ENCODE peak calls at places on chromosomes 16 and 17, in ten cellular contexts. T is right lobe of liver, X is PC-3, J is breast epithelium, L is dorsolateral prefrontal cortex, N is Panc1, C is stomach, K is GM13976, A is endothelial cell, O is BE2C. Q is an unnamed sample.
A peak's percentile ranks its signal among the peaks of the same experiment; 100 is the strongest.

GRCh38 chr17:45677770-45678169 is 106.3 kb upstream of the CRHR1 start:
- DNase-seq in O (no peak), J (no peak), X (peak; percentile 48), C (no peak), T (no peak), L (peak; percentile 21), N (no peak), A (no peak), K (no peak), Q (no peak)

GRCh38 chr17:82241183-82241925 is 12.5 kb downstream of the SLC16A3 start:
- DNase-seq in O (peak; percentile 54), N (no peak), C (peak; percentile 69), T (peak; percentile 90), L (peak; percentile 69), A (no peak), X (peak; percentile 74), J (peak; percentile 61), K (no peak), Q (peak; percentile 74)

GRCh38 chr17:17073627-17074521 is 31.6 kb downstream of the MPRIP start:
- DNase-seq in N (no peak), X (no peak), A (no peak), C (no peak), T (peak; percentile 39), O (no peak), L (no peak), K (no peak), J (no peak), Q (no peak)

GRCh38 chr17:7466644-7467341 is 12.6 kb downstream of the ZBTB4 start:
- DNase-seq in J (no peak), C (peak; percentile 60), A (no peak), O (no peak), X (peak; percentile 16), N (no peak), L (peak; percentile 34), T (peak; percentile 78), K (no peak), Q (no peak)

GRCh38 chr16:65698943-65699342 is 577.1 kb upstream of the CDH11 start:
- DNase-seq in X (no peak), K (no peak), J (no peak), T (no peak), A (no peak), C (no peak), L (no peak), O (no peak), N (no peak), Q (no peak)

GRCh38 chr16:67528222-67528869 is at the start of gene RIPOR1:
- DNase-seq in O (peak; percentile 70), K (peak; percentile 86), N (no peak), T (peak; percentile 83), X (peak; percentile 28), A (no peak), J (no peak), C (peak; percentile 65), L (peak; percentile 58), Q (no peak)

GRCh38 chr17:8918811-8919210 is 46.7 kb downstream of the PIK3R5 start:
- DNase-seq in X (peak; percentile 11), O (no peak), A (no peak), T (no peak), L (no peak), K (no peak), J (no peak), C (no peak), N (no peak), Q (no peak)

GRCh38 chr17:78324391-78325075 is 35.3 kb downstream of the SOCS3 start:
- DNase-seq in A (peak; percentile 80), O (no peak), T (no peak), C (no peak), L (peak; percentile 44), N (no peak), X (no peak), K (no peak), J (peak; percentile 47), Q (no peak)

GRCh38 chr17:63106050-63106449 is 140.0 kb downstream of the TANC2 start:
- DNase-seq in K (no peak), A (no peak), O (no peak), T (no peak), L (no peak), J (no peak), N (no peak), C (no peak), X (no peak), Q (no peak)

GRCh38 chr16:69838417-69838990 is 76.4 kb downstream of the WWP2 start:
- DNase-seq in K (no peak), T (no peak), L (no peak), A (no peak), N (no peak), X (no peak), O (no peak), J (no peak), C (no peak), Q (no peak)

GRCh38 chr17:78717431-78717980 is 64.6 kb downstream of the CYTH1 start:
- DNase-seq in L (peak; percentile 73), C (no peak), X (peak; percentile 47), O (peak; percentile 42), A (no peak), T (peak; percentile 70), J (no peak), K (peak; percentile 18), N (no peak), Q (no peak)

GRCh38 chr17:37708616-37709212 is 36.1 kb downstream of the HNF1B start:
- DNase-seq in J (no peak), T (peak; percentile 86), K (no peak), N (no peak), A (no peak), O (no peak), C (peak; percentile 74), X (no peak), L (no peak), Q (no peak)

GRCh38 chr17:37702605-37703004 is 42.3 kb downstream of the HNF1B start:
- DNase-seq in K (no peak), T (no peak), X (peak; percentile 58), A (no peak), C (no peak), L (no peak), N (no peak), J (no peak), O (no peak), Q (peak; percentile 88)

GRCh38 chr17:37710344-37710886 is 34.4 kb downstream of the HNF1B start:
- DNase-seq in A (peak; percentile 77), N (no peak), J (no peak), K (no peak), C (peak; percentile 99), T (peak; percentile 63), X (peak; percentile 10), O (peak; percentile 53), L (no peak), Q (no peak)

GRCh38 chr17:37708008-37708615 is 36.7 kb downstream of the HNF1B start:
- DNase-seq in T (peak; percentile 82), N (no peak), K (no peak), X (no peak), A (no peak), O (no peak), C (peak; percentile 79), J (no peak), L (no peak), Q (no peak)

GRCh38 chr17:37706446-37706845 is 38.4 kb downstream of the HNF1B start:
- DNase-seq in K (no peak), C (no peak), L (no peak), A (no peak), N (no peak), O (no peak), J (no peak), T (no peak), X (no peak), Q (no peak)
- TF ChIP-seq CTCF in K (no peak), C (no peak), L (no peak), A (no peak), N (no peak), O (no peak), J (no peak), T (no peak), X (no peak), Q (no peak)

GRCh38 chr17:34308376-34308775 is 10.9 kb upstream of the CCL8 start:
- DNase-seq in L (no peak), K (no peak), T (no peak), C (no peak), O (no peak), A (no peak), X (no peak), J (no peak), N (no peak), Q (no peak)

GRCh38 chr17:34305061-34305460 is 14.2 kb upstream of the CCL8 start:
- DNase-seq in O (no peak), J (no peak), L (no peak), T (no peak), N (no peak), A (no peak), K (no peak), C (no peak), X (no peak), Q (no peak)

GRCh38 chr17:34305606-34306005 is 13.6 kb upstream of the CCL8 start:
- DNase-seq in C (no peak), K (no peak), T (no peak), X (no peak), J (no peak), L (no peak), A (no peak), N (no peak), O (no peak), Q (no peak)

GRCh38 chr17:34307110-34307509 is 12.1 kb upstream of the CCL8 start:
- DNase-seq in K (no peak), C (no peak), X (no peak), L (no peak), T (no peak), A (no peak), J (no peak), O (no peak), N (no peak), Q (no peak)

GRCh38 chr17:34306466-34306865 is 12.8 kb upstream of the CCL8 start:
- DNase-seq in X (peak; percentile 10), O (no peak), L (no peak), K (no peak), C (no peak), A (peak; percentile 8), T (no peak), J (no peak), N (no peak), Q (peak; percentile 29)
- TF ChIP-seq CTCF in X (no peak), O (peak; percentile 36), L (peak; percentile 66), K (no peak), C (no peak), A (no peak), T (peak; percentile 21), J (no peak), N (peak; percentile 35), Q (no peak)

DNA sequence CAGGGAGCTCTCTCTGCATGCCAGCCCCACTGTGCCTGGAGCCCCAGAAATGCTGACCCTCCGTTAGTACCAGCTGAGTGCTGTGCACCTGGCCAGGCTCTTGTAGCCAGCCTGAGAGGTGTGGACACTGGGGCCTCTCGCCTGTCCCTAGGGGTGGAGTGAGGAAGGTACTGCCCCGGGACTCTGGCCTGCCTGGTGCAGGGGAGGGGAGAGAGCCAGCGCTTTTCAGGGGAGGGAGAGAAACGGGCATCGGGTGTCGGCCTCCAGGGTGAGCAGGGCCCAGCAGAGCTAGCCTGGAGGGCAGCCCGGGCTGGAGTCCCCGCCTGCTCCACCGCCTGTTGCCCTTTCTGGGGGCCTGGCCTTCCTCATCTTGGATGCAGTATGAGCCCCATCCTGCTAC is 13.1 kb downstream of the MAP2K3 start:
- DNase-seq in L (no peak), K (no peak), A (no peak), J (no peak), O (no peak), C (no peak), X (no peak), N (no peak), T (no peak), Q (no peak)
- TF ChIP-seq CTCF in L (no peak), K (no peak), A (no peak), J (no peak), O (no peak), C (no peak), X (no peak), N (no peak), T (no peak), Q (no peak)

GRCh38 chr17:2058521-2059124 is 3.7 kb downstream of the HIC1 start:
- DNase-seq in O (no peak), T (peak; percentile 88), X (no peak), K (peak; percentile 81), A (peak; percentile 66), L (no peak), N (no peak), J (no peak), C (peak; percentile 88), Q (no peak)
- TF ChIP-seq CTCF in O (peak; percentile 27), T (peak; percentile 81), X (peak; percentile 44), K (peak; percentile 92), A (peak; percentile 92), L (peak; percentile 69), N (peak; percentile 70), J (peak; percentile 20), C (no peak), Q (peak; percentile 43)

Q was measured in RWPE1.